ENCODE peak calls at places on chromosomes 4 and X, in seven cellular contexts. T, K, Y, O, W, B and R are unnamed samples.
A peak's percentile ranks its signal among the peaks of the same experiment; 100 is the strongest.

GRCh38 chr4:103075435-103075893 is 1.1 kb downstream of the SLC9B2 start:
- DNase-seq in Y (peak; percentile 63), W (no peak), B (no peak), O (peak; percentile 10), K (no peak), T (no peak), R (no peak)

GRCh38 chr4:27811928-27812327 is 951.3 kb downstream of the STIM2 start:
- DNase-seq in T (no peak), O (no peak), Y (no peak), K (no peak), W (no peak), B (no peak), R (no peak)

GRCh38 chr4:80192252-80192866 is 4.9 kb upstream of the PRDM8 start:
- DNase-seq in T (no peak), W (no peak), Y (no peak), O (no peak), K (no peak), B (no peak), R (no peak)

GRCh38 chr4:111510535-111510934 is 634.7 kb upstream of the FAM241A start:
- DNase-seq in B (no peak), K (no peak), W (no peak), O (peak; percentile 77), T (no peak), Y (no peak), R (no peak)

GRCh38 chr4:151665442-151666127 is 95.2 kb downstream of the GATB start:
- DNase-seq in Y (no peak), T (no peak), W (no peak), O (no peak), B (no peak), K (no peak), R (no peak)

GRCh38 chr4:56506110-56506705 is 617 bp downstream of the ARL9 start:
- DNase-seq in K (no peak), O (no peak), B (no peak), W (no peak), T (no peak), Y (peak; percentile 10), R (no peak)

GRCh38 chr4:74203467-74203866 is 45.5 kb downstream of the MTHFD2L start:
- DNase-seq in T (no peak), Y (no peak), K (no peak), B (no peak), O (no peak), W (no peak), R (no peak)

GRCh38 chr4:913280-913618 is 18.9 kb downstream of the GAK start:
- DNase-seq in T (no peak), B (no peak), K (no peak), Y (no peak), W (no peak), O (no peak), R (no peak)

GRCh38 chr4:7679431-7679830 is 244.7 kb upstream of the PSAPL1 start:
- DNase-seq in O (no peak), T (no peak), Y (no peak), K (no peak), B (no peak), W (no peak), R (no peak)

GRCh38 chrX:97399400-97399799 is 515.7 kb downstream of the RPA4 start:
- DNase-seq in T (peak; percentile 25), K (peak; percentile 14), B (no peak), Y (no peak), O (peak; percentile 56), W (no peak), R (no peak)

GRCh38 chrX:2967584-2967983 is 38.4 kb upstream of the ARSD start:
- DNase-seq in K (no peak), W (no peak), B (no peak), Y (no peak), O (no peak), T (no peak), R (no peak)

GRCh38 chrX:49071877-49072711 is 1.7 kb downstream of the PRAF2 start:
- DNase-seq in K (no peak), B (no peak), W (no peak), Y (peak; percentile 10), T (no peak), O (no peak), R (no peak)

GRCh38 chrX:41258871-41259270 is 75.1 kb upstream of the DDX3X start:
- DNase-seq in Y (no peak), T (no peak), B (no peak), K (no peak), W (no peak), O (no peak), R (no peak)

GRCh38 chr4:147578057-147578476 is 39.1 kb upstream of the TMEM184C start:
- DNase-seq in B (no peak), Y (no peak), O (peak; percentile 96), W (no peak), T (peak; percentile 77), K (no peak), R (no peak)

GRCh38 chr4:123340381-123340701 is 56.3 kb upstream of the SPRY1 start:
- DNase-seq in W (no peak), K (no peak), O (peak; percentile 91), T (peak; percentile 61), Y (peak; percentile 39), B (no peak), R (no peak)

DNA sequence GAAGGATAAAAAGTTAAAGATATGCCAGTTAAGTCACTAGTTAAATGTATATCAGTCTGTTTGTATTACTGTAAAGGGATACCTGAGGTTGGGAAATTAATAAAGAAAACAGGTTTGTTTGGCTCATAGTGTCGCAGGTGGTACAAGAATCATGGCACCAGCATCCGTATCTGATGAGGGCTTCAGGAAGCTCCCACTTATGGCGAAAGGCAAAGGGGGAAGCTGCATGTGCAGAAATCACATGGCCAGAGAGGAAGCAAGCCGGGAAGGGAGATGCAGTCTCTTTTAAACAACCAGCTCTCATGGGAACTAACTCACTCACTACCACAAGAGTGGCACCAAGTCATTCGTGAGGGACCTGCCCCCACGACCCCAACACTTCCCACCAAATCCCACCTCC is 91.9 kb upstream of the SH3RF1 start:
- DNase-seq in Y (no peak), K (no peak), O (no peak), W (peak; percentile 45), B (no peak), T (no peak), R (no peak)
- H3K4me3 ChIP-seq in Y (no peak overlapping the region), K (no peak overlapping the region), O (no peak overlapping the region), W (no peak overlapping the region), B (no peak overlapping the region), T (no peak overlapping the region), R (no peak overlapping the region)

DNA sequence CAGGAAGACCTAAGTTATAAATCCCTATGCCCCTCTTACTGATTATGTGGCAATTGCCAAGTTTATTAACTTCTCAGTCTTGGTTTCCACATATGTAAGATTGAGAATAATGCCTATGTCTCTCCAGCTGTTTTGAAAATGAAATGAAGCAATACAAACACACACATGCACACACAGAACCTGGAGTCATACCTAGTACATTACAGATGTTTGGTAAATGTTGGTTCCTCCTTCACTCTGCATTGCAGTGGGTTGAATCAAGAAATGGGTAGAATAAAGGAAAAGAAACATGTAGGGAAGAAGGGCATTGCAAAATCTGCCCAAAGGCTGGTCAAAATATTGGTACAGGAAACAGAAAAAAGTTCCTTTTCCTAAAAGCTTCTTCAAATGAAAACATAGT is 309.9 kb upstream of the EMCN start:
- DNase-seq in T (no peak), B (no peak), Y (no peak), O (no peak), K (no peak), W (peak; percentile 56), R (no peak)
- H3K27ac ChIP-seq in T (no peak overlapping the region), B (no peak overlapping the region), Y (no peak overlapping the region), O (no peak overlapping the region), K (no peak overlapping the region), W (no peak overlapping the region), R (no peak overlapping the region)

GRCh38 chrX:71617742-71618141 is 569 bp downstream of the CXCR3 start:
- DNase-seq in T (no peak), O (no peak), K (no peak), B (no peak), W (no peak), Y (no peak), R (no peak)
- H3K4me3 ChIP-seq in T (no peak overlapping the region), O (no peak overlapping the region), K (peak overlapping the region; percentile 53), B (peak overlapping the region; percentile 70), W (peak overlapping the region; percentile 21), Y (no peak overlapping the region), R (peak overlapping the region; percentile 38)

GRCh38 chr4:184762100-184762499 is 28.2 kb upstream of the CENPU start:
- DNase-seq in B (peak; percentile 25), O (no peak), Y (no peak), K (peak; percentile 56), T (no peak), W (no peak), R (no peak)
- H3K27ac ChIP-seq in B (peak overlapping the region; percentile 1), O (no peak overlapping the region), Y (no peak overlapping the region), K (no peak overlapping the region), T (no peak overlapping the region), W (no peak overlapping the region), R (no peak overlapping the region)

GRCh38 chr4:185005209-185005819 is 13.0 kb upstream of the HELT start:
- DNase-seq in B (peak; percentile 76), O (peak; percentile 87), K (peak; percentile 64), T (peak; percentile 64), Y (peak; percentile 90), W (peak; percentile 77), R (peak; percentile 53)
- H3K4me3 ChIP-seq in B (no peak overlapping the region), O (peak overlapping the region; percentile 62), K (no peak overlapping the region), T (peak overlapping the region; percentile 22), Y (no peak overlapping the region), W (no peak overlapping the region), R (no peak overlapping the region)

DNA sequence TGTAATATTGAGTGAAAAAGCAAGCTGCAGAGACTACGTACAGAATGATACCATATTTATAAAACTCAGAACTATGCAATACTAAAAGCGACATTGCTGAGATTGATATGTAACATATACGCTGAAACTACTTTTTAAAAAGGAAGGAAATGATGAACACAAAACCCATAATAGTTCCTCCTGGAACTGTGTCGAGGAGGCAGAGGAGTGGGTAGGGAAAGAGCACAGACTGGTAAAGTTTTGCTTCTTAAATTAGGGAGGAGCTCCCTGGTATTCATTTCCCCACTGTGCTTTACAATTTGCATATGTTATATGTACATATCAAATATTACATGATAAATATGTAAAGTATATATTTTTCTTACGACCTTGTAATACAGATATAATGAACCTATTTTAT is 13.9 kb downstream of the UFSP2 start:
- DNase-seq in Y (no peak), K (no peak), O (no peak), W (no peak), T (no peak), B (no peak), R (no peak)
- H3K27ac ChIP-seq in Y (no peak overlapping the region), K (no peak overlapping the region), O (no peak overlapping the region), W (no peak overlapping the region), T (no peak overlapping the region), B (no peak overlapping the region), R (no peak overlapping the region)

DNA sequence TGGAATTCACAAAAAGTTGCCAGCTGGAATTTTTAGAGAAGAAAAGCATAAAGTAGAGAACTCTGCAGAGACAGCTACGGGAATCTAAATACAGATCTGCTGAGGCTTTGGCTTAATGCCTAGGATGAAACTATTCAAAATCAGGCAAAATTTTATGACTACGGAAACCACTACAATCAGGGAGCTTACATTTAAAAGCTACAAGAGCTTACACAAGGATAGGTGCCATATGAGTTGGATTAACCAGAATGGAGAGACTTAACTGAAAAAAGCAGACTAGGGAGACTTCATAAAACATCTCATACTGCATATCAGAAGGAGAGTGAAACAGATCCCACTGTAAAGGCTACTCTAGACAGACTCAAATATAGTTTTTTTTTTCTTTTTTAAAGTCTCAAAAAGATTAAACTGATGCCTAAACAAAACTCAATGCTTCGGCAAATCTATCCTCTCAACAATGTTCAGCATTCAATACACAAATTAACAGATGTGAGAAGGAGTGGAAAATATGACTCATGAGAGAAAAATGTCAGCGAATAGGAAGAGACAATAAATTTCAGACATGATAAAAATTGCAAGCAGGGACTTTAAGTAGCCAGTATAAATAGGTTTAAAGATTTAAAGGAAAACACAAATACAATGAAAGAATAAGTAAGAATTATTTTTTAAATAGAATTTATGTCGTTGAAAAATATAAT is 586.0 kb downstream of the FSTL5 start:
- DNase-seq in O (peak; percentile 57), Y (peak; percentile 44), W (no peak), B (no peak), K (no peak), T (no peak), R (no peak)
- H3K4me3 ChIP-seq in O (no peak overlapping the region), Y (no peak overlapping the region), W (no peak overlapping the region), B (no peak overlapping the region), K (no peak overlapping the region), T (no peak overlapping the region), R (no peak overlapping the region)